ENCODE peak calls at places on chromosomes 6 and 20, in nine cellular contexts. One of them, this sample, is unnamed.

GRCh38 chr6:4533576-4533975 is 242.6 kb upstream of the CDYL start:
- DNase-seq in BJ: peak; percentile 4
- DNase-seq in thoracic aorta: no peak
- DNase-seq in heart left ventricle: no peak
- DNase-seq in neural crest cell: no peak
- DNase-seq in kidney epithelial cell: no peak
- DNase-seq in psoas muscle: no peak
- DNase-seq in neural progenitor cell: no peak
- DNase-seq in left lung: no peak
- DNase-seq in this sample: no peak

GRCh38 chr6:69696273-69696672 is 100.5 kb downstream of the LMBRD1 start:
- DNase-seq in BJ: no peak
- DNase-seq in thoracic aorta: no peak
- DNase-seq in heart left ventricle: no peak
- DNase-seq in neural crest cell: no peak
- DNase-seq in kidney epithelial cell: no peak
- DNase-seq in psoas muscle: no peak
- DNase-seq in neural progenitor cell: no peak
- DNase-seq in left lung: no peak
- DNase-seq in this sample: no peak

GRCh38 chr6:137802408-137803182 is 64.5 kb upstream of the TNFAIP3 start:
- DNase-seq in BJ: no peak
- DNase-seq in thoracic aorta: no peak
- DNase-seq in heart left ventricle: no peak
- DNase-seq in neural crest cell: no peak
- DNase-seq in kidney epithelial cell: no peak
- DNase-seq in psoas muscle: no peak
- DNase-seq in neural progenitor cell: no peak
- DNase-seq in left lung: no peak
- DNase-seq in this sample: no peak

GRCh38 chr20:19260412-19261090 is 48.1 kb downstream of the SLC24A3 start:
- DNase-seq in BJ: peak; percentile 44
- DNase-seq in thoracic aorta: no peak
- DNase-seq in heart left ventricle: no peak
- DNase-seq in neural crest cell: no peak
- DNase-seq in kidney epithelial cell: no peak
- DNase-seq in psoas muscle: no peak
- DNase-seq in neural progenitor cell: no peak
- DNase-seq in left lung: no peak
- DNase-seq in this sample: peak; percentile 76

GRCh38 chr6:119497988-119498727 is 148.6 kb upstream of the MAN1A1 start:
- DNase-seq in BJ: no peak
- DNase-seq in thoracic aorta: no peak
- DNase-seq in heart left ventricle: no peak
- DNase-seq in neural crest cell: no peak
- DNase-seq in kidney epithelial cell: no peak
- DNase-seq in psoas muscle: no peak
- DNase-seq in neural progenitor cell: no peak
- DNase-seq in left lung: no peak
- DNase-seq in this sample: no peak

GRCh38 chr20:56978475-56978874 is 288.0 kb downstream of the BMP7 start:
- DNase-seq in BJ: no peak
- DNase-seq in thoracic aorta: no peak
- DNase-seq in heart left ventricle: no peak
- DNase-seq in neural crest cell: no peak
- DNase-seq in kidney epithelial cell: no peak
- DNase-seq in psoas muscle: no peak
- DNase-seq in neural progenitor cell: no peak
- DNase-seq in left lung: peak; percentile 35
- DNase-seq in this sample: no peak

GRCh38 chr6:142913511-142914047 is 31.4 kb downstream of the HIVEP2 start:
- DNase-seq in BJ: no peak
- DNase-seq in thoracic aorta: no peak
- DNase-seq in heart left ventricle: no peak
- DNase-seq in neural crest cell: no peak
- DNase-seq in kidney epithelial cell: no peak
- DNase-seq in psoas muscle: no peak
- DNase-seq in neural progenitor cell: no peak
- DNase-seq in left lung: no peak
- DNase-seq in this sample: peak; percentile 90

GRCh38 chr6:20403766-20404640 is 2.3 kb downstream of the E2F3 start:
- DNase-seq in BJ: no peak
- DNase-seq in thoracic aorta: no peak
- DNase-seq in heart left ventricle: no peak
- DNase-seq in neural crest cell: peak; percentile 55
- DNase-seq in kidney epithelial cell: no peak
- DNase-seq in psoas muscle: no peak
- DNase-seq in neural progenitor cell: peak; percentile 73
- DNase-seq in left lung: no peak
- DNase-seq in this sample: no peak

GRCh38 chr6:17059820-17060219 is 42.0 kb upstream of the STMND1 start:
- DNase-seq in BJ: no peak
- DNase-seq in thoracic aorta: no peak
- DNase-seq in heart left ventricle: no peak
- DNase-seq in neural crest cell: no peak
- DNase-seq in kidney epithelial cell: no peak
- DNase-seq in psoas muscle: no peak
- DNase-seq in neural progenitor cell: no peak
- DNase-seq in left lung: no peak
- DNase-seq in this sample: no peak

GRCh38 chr6:129608886-129609540 is 101.0 kb downstream of the ARHGAP18 start:
- DNase-seq in BJ: no peak
- DNase-seq in thoracic aorta: no peak
- DNase-seq in heart left ventricle: no peak
- DNase-seq in neural crest cell: no peak
- DNase-seq in kidney epithelial cell: no peak
- DNase-seq in psoas muscle: no peak
- DNase-seq in neural progenitor cell: no peak
- DNase-seq in left lung: no peak
- DNase-seq in this sample: no peak

GRCh38 chr20:38680492-38681118 is 43.7 kb upstream of the SLC32A1 start:
- DNase-seq in BJ: no peak
- DNase-seq in thoracic aorta: no peak
- DNase-seq in heart left ventricle: peak; percentile 16
- DNase-seq in neural crest cell: peak; percentile 61
- DNase-seq in kidney epithelial cell: no peak
- DNase-seq in psoas muscle: no peak
- DNase-seq in neural progenitor cell: peak; percentile 89
- DNase-seq in left lung: no peak
- DNase-seq in this sample: no peak

GRCh38 chr20:51467971-51468626 is 74.4 kb downstream of the NFATC2 start:
- DNase-seq in BJ: no peak
- DNase-seq in thoracic aorta: no peak
- DNase-seq in heart left ventricle: no peak
- DNase-seq in neural crest cell: no peak
- DNase-seq in kidney epithelial cell: no peak
- DNase-seq in psoas muscle: no peak
- DNase-seq in neural progenitor cell: no peak
- DNase-seq in left lung: no peak
- DNase-seq in this sample: no peak

GRCh38 chr6:12060780-12061619 is 48.9 kb downstream of the HIVEP1 start:
- DNase-seq in BJ: no peak
- DNase-seq in thoracic aorta: no peak
- DNase-seq in heart left ventricle: peak; percentile 49
- DNase-seq in neural crest cell: peak; percentile 23
- DNase-seq in kidney epithelial cell: peak; percentile 70
- DNase-seq in psoas muscle: peak; percentile 69
- DNase-seq in neural progenitor cell: peak; percentile 66
- DNase-seq in left lung: peak; percentile 86
- DNase-seq in this sample: peak; percentile 93

DNA sequence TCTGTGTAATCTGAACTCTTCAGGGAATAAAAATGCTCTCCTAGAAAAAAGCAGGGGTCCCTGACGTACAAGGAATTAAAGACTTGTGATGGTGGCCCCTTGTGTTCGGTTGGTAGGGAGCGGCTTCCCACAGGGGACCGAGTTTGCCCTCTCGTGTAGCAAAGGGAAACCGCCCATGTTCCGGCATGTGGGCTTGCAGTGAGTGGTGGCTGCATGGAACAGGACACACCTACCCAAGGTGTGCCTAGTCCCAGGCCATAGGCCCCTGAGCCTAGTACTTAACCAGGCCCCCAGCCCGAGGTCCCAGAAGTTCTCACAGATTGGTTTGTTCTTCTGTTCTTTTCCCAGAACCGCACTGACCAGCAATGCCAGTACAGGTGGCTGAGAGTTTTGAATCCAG is 15.5 kb downstream of the MYBL2 start:
- DNase-seq in BJ: no peak
- DNase-seq in thoracic aorta: no peak
- DNase-seq in heart left ventricle: no peak
- DNase-seq in neural crest cell: no peak
- DNase-seq in kidney epithelial cell: no peak
- DNase-seq in psoas muscle: no peak
- DNase-seq in neural progenitor cell: no peak
- DNase-seq in left lung: no peak
- DNase-seq in this sample: no peak
- TF ChIP-seq CTCF in BJ: no peak
- TF ChIP-seq CTCF in thoracic aorta: no peak
- TF ChIP-seq CTCF in heart left ventricle: no peak
- TF ChIP-seq CTCF in neural crest cell: no peak
- TF ChIP-seq CTCF in kidney epithelial cell: no peak
- TF ChIP-seq CTCF in psoas muscle: no peak
- TF ChIP-seq CTCF in neural progenitor cell: no peak
- TF ChIP-seq CTCF in left lung: no peak
- TF ChIP-seq CTCF in this sample: no peak

GRCh38 chr6:13428528-13429405 is 58.6 kb downstream of the GFOD1 start:
- DNase-seq in BJ: no peak
- DNase-seq in thoracic aorta: no peak
- DNase-seq in heart left ventricle: no peak
- DNase-seq in neural crest cell: no peak
- DNase-seq in kidney epithelial cell: no peak
- DNase-seq in psoas muscle: no peak
- DNase-seq in neural progenitor cell: no peak
- DNase-seq in left lung: no peak
- DNase-seq in this sample: no peak
- TF ChIP-seq CTCF in BJ: no peak
- TF ChIP-seq CTCF in thoracic aorta: no peak
- TF ChIP-seq CTCF in heart left ventricle: no peak
- TF ChIP-seq CTCF in neural crest cell: no peak
- TF ChIP-seq CTCF in kidney epithelial cell: no peak
- TF ChIP-seq CTCF in psoas muscle: no peak
- TF ChIP-seq CTCF in neural progenitor cell: no peak
- TF ChIP-seq CTCF in left lung: no peak
- TF ChIP-seq CTCF in this sample: no peak

GRCh38 chr6:37653229-37653628 is 44.5 kb downstream of the MDGA1 start:
- DNase-seq in BJ: no peak
- DNase-seq in thoracic aorta: no peak
- DNase-seq in heart left ventricle: no peak
- DNase-seq in neural crest cell: no peak
- DNase-seq in kidney epithelial cell: no peak
- DNase-seq in psoas muscle: no peak
- DNase-seq in neural progenitor cell: no peak
- DNase-seq in left lung: no peak
- DNase-seq in this sample: no peak

GRCh38 chr6:37651991-37652390 is 45.7 kb downstream of the MDGA1 start:
- DNase-seq in BJ: no peak
- DNase-seq in thoracic aorta: no peak
- DNase-seq in heart left ventricle: no peak
- DNase-seq in neural crest cell: no peak
- DNase-seq in kidney epithelial cell: no peak
- DNase-seq in psoas muscle: no peak
- DNase-seq in neural progenitor cell: no peak
- DNase-seq in left lung: no peak
- DNase-seq in this sample: no peak

GRCh38 chr6:37654727-37655500 is 42.8 kb downstream of the MDGA1 start:
- DNase-seq in BJ: no peak
- DNase-seq in thoracic aorta: no peak
- DNase-seq in heart left ventricle: no peak
- DNase-seq in neural crest cell: no peak
- DNase-seq in kidney epithelial cell: no peak
- DNase-seq in psoas muscle: no peak
- DNase-seq in neural progenitor cell: no peak
- DNase-seq in left lung: no peak
- DNase-seq in this sample: no peak

GRCh38 chr6:37655666-37656065 is 42.0 kb downstream of the MDGA1 start:
- DNase-seq in BJ: no peak
- DNase-seq in thoracic aorta: no peak
- DNase-seq in heart left ventricle: no peak
- DNase-seq in neural crest cell: no peak
- DNase-seq in kidney epithelial cell: no peak
- DNase-seq in psoas muscle: no peak
- DNase-seq in neural progenitor cell: no peak
- DNase-seq in left lung: no peak
- DNase-seq in this sample: no peak

DNA sequence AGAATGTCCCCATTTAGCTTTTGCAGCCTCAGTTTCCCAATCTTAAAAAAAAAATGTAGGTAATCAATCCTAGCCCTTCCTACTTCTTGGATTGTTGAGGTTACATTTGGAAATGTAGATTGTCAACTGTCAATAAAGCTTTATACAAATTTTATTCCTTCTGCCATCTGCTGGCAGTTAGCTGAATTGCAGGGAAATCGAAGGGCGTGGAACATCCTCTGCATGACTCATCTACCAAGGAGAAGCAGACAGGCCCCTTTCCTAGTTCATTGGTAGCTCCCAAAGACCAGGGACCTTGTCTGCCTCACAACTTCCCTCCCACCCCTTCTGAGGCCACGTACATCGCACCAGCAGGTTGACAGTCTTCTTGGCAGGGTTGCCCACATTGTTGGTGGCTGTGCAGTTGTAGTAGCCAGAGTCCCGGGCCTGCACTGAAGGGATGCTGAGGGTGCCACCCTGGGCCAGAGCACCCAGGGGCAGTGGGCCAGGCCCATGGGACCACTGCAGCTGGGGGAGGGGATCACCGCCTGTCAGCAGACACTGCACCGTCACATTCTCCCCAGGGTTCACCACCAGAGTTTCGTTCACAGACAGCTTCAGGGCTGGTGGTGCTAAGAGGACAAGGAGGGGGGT is 43.6 kb downstream of the MDGA1 start:
- DNase-seq in BJ: no peak
- DNase-seq in thoracic aorta: no peak
- DNase-seq in heart left ventricle: no peak
- DNase-seq in neural crest cell: peak; percentile 34
- DNase-seq in kidney epithelial cell: no peak
- DNase-seq in psoas muscle: no peak
- DNase-seq in neural progenitor cell: no peak
- DNase-seq in left lung: no peak
- DNase-seq in this sample: no peak
- TF ChIP-seq CTCF in BJ: peak; percentile 67
- TF ChIP-seq CTCF in thoracic aorta: peak; percentile 36
- TF ChIP-seq CTCF in heart left ventricle: peak; percentile 48
- TF ChIP-seq CTCF in neural crest cell: peak; percentile 80
- TF ChIP-seq CTCF in kidney epithelial cell: peak; percentile 59
- TF ChIP-seq CTCF in psoas muscle: peak; percentile 52
- TF ChIP-seq CTCF in neural progenitor cell: peak; percentile 76
- TF ChIP-seq CTCF in left lung: peak; percentile 36
- TF ChIP-seq CTCF in this sample: peak; percentile 80

GRCh38 chr20:41364236-41364855 is 2.3 kb downstream of the EMILIN3 start:
- DNase-seq in BJ: no peak
- DNase-seq in thoracic aorta: no peak
- DNase-seq in heart left ventricle: peak; percentile 7
- DNase-seq in neural crest cell: no peak
- DNase-seq in kidney epithelial cell: no peak
- DNase-seq in psoas muscle: no peak
- DNase-seq in neural progenitor cell: no peak
- DNase-seq in left lung: no peak
- DNase-seq in this sample: no peak
- TF ChIP-seq CTCF in BJ: no peak
- TF ChIP-seq CTCF in thoracic aorta: no peak
- TF ChIP-seq CTCF in heart left ventricle: no peak
- TF ChIP-seq CTCF in neural crest cell: no peak
- TF ChIP-seq CTCF in kidney epithelial cell: no peak
- TF ChIP-seq CTCF in psoas muscle: no peak
- TF ChIP-seq CTCF in neural progenitor cell: no peak
- TF ChIP-seq CTCF in left lung: no peak
- TF ChIP-seq CTCF in this sample: no peak